ENCODE peak calls at places on chromosomes 3 and 15, in eight cellular contexts. One of them, this sample, is unnamed. For H3K9me3, the result is how much of the 10 kb centered on the place peaks cover.

GRCh38 chr3:195558602-195559001 is 15.5 kb upstream of the PPP1R2 start:
- DNase-seq in CD8-positive, alpha-beta T cell: no peak
- DNase-seq in PC-3: peak
- DNase-seq in astrocyte: no peak
- DNase-seq in MM.1S: peak
- DNase-seq in breast epithelium: no peak
- DNase-seq in cardiac muscle cell: peak
- DNase-seq in endothelial cell of umbilical vein: peak
- DNase-seq in this sample: no peak

GRCh38 chr15:82849556-82850241 is 40.3 kb downstream of the WHAMM start:
- DNase-seq in CD8-positive, alpha-beta T cell: no peak
- DNase-seq in PC-3: peak
- DNase-seq in astrocyte: peak
- DNase-seq in MM.1S: peak
- DNase-seq in breast epithelium: peak
- DNase-seq in cardiac muscle cell: peak
- DNase-seq in endothelial cell of umbilical vein: peak
- DNase-seq in this sample: no peak

GRCh38 chr3:116058844-116059243 is 386.4 kb downstream of the LSAMP start:
- DNase-seq in CD8-positive, alpha-beta T cell: no peak
- DNase-seq in PC-3: no peak
- DNase-seq in astrocyte: no peak
- DNase-seq in MM.1S: no peak
- DNase-seq in breast epithelium: no peak
- DNase-seq in cardiac muscle cell: no peak
- DNase-seq in endothelial cell of umbilical vein: no peak
- DNase-seq in this sample: no peak

GRCh38 chr3:66400381-66401156 is 100.3 kb downstream of the LRIG1 start:
- DNase-seq in CD8-positive, alpha-beta T cell: no peak
- DNase-seq in PC-3: no peak
- DNase-seq in astrocyte: no peak
- DNase-seq in MM.1S: no peak
- DNase-seq in breast epithelium: no peak
- DNase-seq in cardiac muscle cell: no peak
- DNase-seq in endothelial cell of umbilical vein: peak
- DNase-seq in this sample: no peak

GRCh38 chr3:126434931-126435411 is 40.3 kb downstream of the CFAP100 start:
- DNase-seq in CD8-positive, alpha-beta T cell: no peak
- DNase-seq in PC-3: no peak
- DNase-seq in astrocyte: no peak
- DNase-seq in MM.1S: no peak
- DNase-seq in breast epithelium: no peak
- DNase-seq in cardiac muscle cell: no peak
- DNase-seq in endothelial cell of umbilical vein: no peak
- DNase-seq in this sample: no peak

GRCh38 chr3:27596920-27597319 is 112.7 kb upstream of the SLC4A7 start:
- DNase-seq in CD8-positive, alpha-beta T cell: no peak
- DNase-seq in PC-3: peak
- DNase-seq in astrocyte: peak
- DNase-seq in MM.1S: no peak
- DNase-seq in breast epithelium: no peak
- DNase-seq in cardiac muscle cell: peak
- DNase-seq in endothelial cell of umbilical vein: peak
- DNase-seq in this sample: no peak

GRCh38 chr3:111595239-111595638 is at the start of gene ZBED2:
- DNase-seq in CD8-positive, alpha-beta T cell: no peak
- DNase-seq in PC-3: no peak
- DNase-seq in astrocyte: no peak
- DNase-seq in MM.1S: no peak
- DNase-seq in breast epithelium: no peak
- DNase-seq in cardiac muscle cell: no peak
- DNase-seq in endothelial cell of umbilical vein: no peak
- DNase-seq in this sample: no peak

GRCh38 chr3:65052101-65052500 is 364.3 kb upstream of the ADAMTS9 start:
- DNase-seq in CD8-positive, alpha-beta T cell: no peak
- DNase-seq in PC-3: no peak
- DNase-seq in astrocyte: peak
- DNase-seq in MM.1S: peak
- DNase-seq in breast epithelium: no peak
- DNase-seq in cardiac muscle cell: peak
- DNase-seq in endothelial cell of umbilical vein: no peak
- DNase-seq in this sample: no peak

GRCh38 chr3:16289144-16289889 is 24.3 kb downstream of the OXNAD1 start:
- DNase-seq in CD8-positive, alpha-beta T cell: no peak
- DNase-seq in PC-3: no peak
- DNase-seq in astrocyte: no peak
- DNase-seq in MM.1S: no peak
- DNase-seq in breast epithelium: no peak
- DNase-seq in cardiac muscle cell: no peak
- DNase-seq in endothelial cell of umbilical vein: no peak
- DNase-seq in this sample: no peak

DNA sequence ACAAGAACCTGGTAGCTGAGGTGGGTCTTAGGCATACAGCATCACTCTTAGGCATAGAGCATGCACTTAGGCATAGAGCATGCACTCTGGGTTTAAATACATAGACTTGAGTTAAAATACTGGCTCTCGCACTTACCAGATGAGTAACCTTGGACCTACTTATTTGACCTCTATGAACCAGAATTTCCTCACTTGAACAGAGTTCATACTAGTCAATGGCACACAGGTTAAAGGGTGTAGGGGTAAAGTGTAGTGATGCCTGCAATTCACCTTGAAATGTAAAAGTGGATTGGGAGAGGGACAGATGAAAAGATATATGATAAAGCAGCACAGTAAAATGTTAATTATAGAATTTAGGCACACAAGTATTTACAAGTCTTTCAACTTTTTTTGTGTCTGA is 1.6 kb downstream of the RUVBL1 start:
- DNase-seq in CD8-positive, alpha-beta T cell: no peak
- DNase-seq in PC-3: no peak
- DNase-seq in astrocyte: no peak
- DNase-seq in MM.1S: no peak
- DNase-seq in breast epithelium: no peak
- DNase-seq in cardiac muscle cell: no peak
- DNase-seq in endothelial cell of umbilical vein: no peak
- DNase-seq in this sample: no peak
- H3K4me3 ChIP-seq in CD8-positive, alpha-beta T cell: no peak
- H3K4me3 ChIP-seq in PC-3: peak
- H3K4me3 ChIP-seq in astrocyte: no peak
- H3K4me3 ChIP-seq in MM.1S: peak
- H3K4me3 ChIP-seq in breast epithelium: no peak
- H3K4me3 ChIP-seq in cardiac muscle cell: no peak
- H3K4me3 ChIP-seq in endothelial cell of umbilical vein: no peak
- H3K4me3 ChIP-seq in this sample: no peak

DNA sequence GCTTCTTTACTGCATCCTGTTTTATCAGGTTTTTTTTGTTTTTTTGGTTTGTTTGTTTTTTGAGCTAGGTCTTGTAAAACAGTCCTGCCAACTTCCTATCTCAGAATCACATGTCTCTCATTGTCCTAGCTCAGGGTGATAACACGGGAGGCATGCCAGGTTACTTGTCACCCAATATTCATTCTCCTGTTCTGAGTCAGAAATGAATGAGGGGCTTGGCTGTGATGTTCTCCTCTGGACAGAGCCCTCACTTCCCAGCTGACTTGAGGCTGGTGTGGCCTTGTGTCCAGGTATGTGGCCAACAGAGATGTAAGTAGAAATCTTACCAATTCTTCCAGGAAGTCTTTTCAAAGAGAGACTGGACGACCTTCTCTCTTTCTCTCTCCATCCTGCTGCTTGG is 317.0 kb downstream of the GABRB3 start:
- DNase-seq in CD8-positive, alpha-beta T cell: no peak
- DNase-seq in PC-3: no peak
- DNase-seq in astrocyte: no peak
- DNase-seq in MM.1S: no peak
- DNase-seq in breast epithelium: no peak
- DNase-seq in cardiac muscle cell: no peak
- DNase-seq in endothelial cell of umbilical vein: no peak
- DNase-seq in this sample: no peak
- H3K9me3 ChIP-seq in CD8-positive, alpha-beta T cell: under half
- H3K9me3 ChIP-seq in PC-3: under half
- H3K9me3 ChIP-seq in astrocyte: under half
- H3K9me3 ChIP-seq in MM.1S: under half
- H3K9me3 ChIP-seq in breast epithelium: under half
- H3K9me3 ChIP-seq in cardiac muscle cell: under half
- H3K9me3 ChIP-seq in endothelial cell of umbilical vein: under half
- H3K9me3 ChIP-seq in this sample: under half

GRCh38 chr3:118108769-118109168 is 925.9 kb downstream of the IGSF11 start:
- DNase-seq in CD8-positive, alpha-beta T cell: no peak
- DNase-seq in PC-3: peak
- DNase-seq in astrocyte: no peak
- DNase-seq in MM.1S: no peak
- DNase-seq in breast epithelium: no peak
- DNase-seq in cardiac muscle cell: no peak
- DNase-seq in endothelial cell of umbilical vein: no peak
- DNase-seq in this sample: no peak

GRCh38 chr3:118108176-118108575 is 926.5 kb downstream of the IGSF11 start:
- DNase-seq in CD8-positive, alpha-beta T cell: no peak
- DNase-seq in PC-3: no peak
- DNase-seq in astrocyte: no peak
- DNase-seq in MM.1S: no peak
- DNase-seq in breast epithelium: no peak
- DNase-seq in cardiac muscle cell: no peak
- DNase-seq in endothelial cell of umbilical vein: no peak
- DNase-seq in this sample: no peak

GRCh38 chr3:118110196-118110595 is 924.5 kb downstream of the IGSF11 start:
- DNase-seq in CD8-positive, alpha-beta T cell: no peak
- DNase-seq in PC-3: peak
- DNase-seq in astrocyte: peak
- DNase-seq in MM.1S: no peak
- DNase-seq in breast epithelium: no peak
- DNase-seq in cardiac muscle cell: no peak
- DNase-seq in endothelial cell of umbilical vein: no peak
- DNase-seq in this sample: no peak
- H3K27ac ChIP-seq in CD8-positive, alpha-beta T cell: no peak
- H3K27ac ChIP-seq in PC-3: no peak
- H3K27ac ChIP-seq in astrocyte: no peak
- H3K27ac ChIP-seq in MM.1S: no peak
- H3K27ac ChIP-seq in breast epithelium: no peak
- H3K27ac ChIP-seq in cardiac muscle cell: no peak
- H3K27ac ChIP-seq in endothelial cell of umbilical vein: no peak
- H3K27ac ChIP-seq in this sample: no peak

DNA sequence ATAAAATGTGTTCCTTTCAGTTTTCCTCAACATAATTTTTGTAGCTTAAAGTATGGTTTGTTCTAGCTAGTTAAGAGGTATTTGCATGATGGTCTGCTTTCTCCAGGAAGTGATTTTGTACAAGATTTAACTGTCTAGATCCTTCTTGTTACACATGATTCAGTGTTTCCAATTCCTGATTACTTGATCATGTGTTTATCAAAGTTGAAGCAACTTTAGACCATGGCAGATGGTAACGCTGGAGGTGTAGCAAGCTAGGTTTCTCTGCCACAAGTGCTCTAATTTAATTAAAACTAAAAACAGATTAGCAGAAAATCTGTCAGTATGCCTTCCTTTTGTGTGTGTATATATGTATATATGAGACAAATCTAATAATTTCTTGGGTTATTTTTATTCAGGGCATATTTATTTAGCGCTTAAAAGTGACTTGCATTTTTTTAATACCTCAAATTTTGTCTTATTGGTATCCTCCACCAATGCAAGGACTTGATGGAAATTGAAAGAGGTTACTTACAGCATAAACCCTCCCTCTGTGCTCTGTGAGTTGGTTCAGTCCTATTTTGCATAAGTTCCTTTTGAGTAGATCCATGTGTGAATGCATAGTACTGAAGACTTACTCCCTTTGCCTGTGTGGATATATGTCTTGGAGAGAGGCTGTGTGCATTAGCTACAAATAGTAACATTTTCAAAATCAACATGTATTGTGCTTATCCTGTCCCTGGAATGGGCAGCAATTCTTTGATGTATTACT is 157.3 kb upstream of the CGNL1 start:
- DNase-seq in CD8-positive, alpha-beta T cell: no peak
- DNase-seq in PC-3: no peak
- DNase-seq in astrocyte: peak
- DNase-seq in MM.1S: no peak
- DNase-seq in breast epithelium: no peak
- DNase-seq in cardiac muscle cell: peak
- DNase-seq in endothelial cell of umbilical vein: peak
- DNase-seq in this sample: no peak
- H3K4me3 ChIP-seq in CD8-positive, alpha-beta T cell: no peak
- H3K4me3 ChIP-seq in PC-3: no peak
- H3K4me3 ChIP-seq in astrocyte: peak
- H3K4me3 ChIP-seq in MM.1S: no peak
- H3K4me3 ChIP-seq in breast epithelium: no peak
- H3K4me3 ChIP-seq in cardiac muscle cell: no peak
- H3K4me3 ChIP-seq in endothelial cell of umbilical vein: no peak
- H3K4me3 ChIP-seq in this sample: no peak

DNA sequence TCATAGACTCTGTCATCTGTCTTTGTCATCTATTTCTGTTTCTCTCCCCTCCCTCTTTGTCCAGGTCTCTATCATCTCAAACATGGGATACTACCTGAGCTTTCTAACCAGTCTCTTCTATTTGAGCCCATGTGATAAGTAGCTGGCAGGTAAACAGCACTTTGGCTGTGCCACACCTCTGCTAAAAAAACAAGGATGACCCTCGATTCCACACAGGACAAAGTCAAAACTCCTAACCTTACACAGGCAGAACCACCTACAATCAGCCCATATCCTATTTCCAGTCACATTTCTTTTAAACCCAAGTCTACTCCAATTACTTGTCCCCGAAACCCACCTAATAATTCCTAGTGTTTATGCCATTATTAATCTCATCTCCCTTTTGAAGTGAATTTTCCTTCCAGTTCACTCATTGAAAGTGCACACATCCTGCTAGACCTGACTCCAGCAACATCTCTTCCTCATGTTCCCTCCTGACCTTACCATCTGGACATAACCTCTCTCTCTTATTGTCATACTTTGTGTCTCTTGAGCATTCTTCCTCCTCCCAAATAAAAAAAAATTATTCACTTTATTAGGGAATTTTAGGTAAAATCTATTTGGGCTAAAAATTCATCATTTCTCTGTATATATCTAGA is 256.1 kb upstream of the ONECUT1 start:
- DNase-seq in CD8-positive, alpha-beta T cell: no peak
- DNase-seq in PC-3: no peak
- DNase-seq in astrocyte: no peak
- DNase-seq in MM.1S: no peak
- DNase-seq in breast epithelium: no peak
- DNase-seq in cardiac muscle cell: no peak
- DNase-seq in endothelial cell of umbilical vein: no peak
- DNase-seq in this sample: no peak
- H3K9me3 ChIP-seq in CD8-positive, alpha-beta T cell: under half
- H3K9me3 ChIP-seq in PC-3: under half
- H3K9me3 ChIP-seq in astrocyte: under half
- H3K9me3 ChIP-seq in MM.1S: under half
- H3K9me3 ChIP-seq in breast epithelium: under half
- H3K9me3 ChIP-seq in cardiac muscle cell: under half
- H3K9me3 ChIP-seq in endothelial cell of umbilical vein: under half
- H3K9me3 ChIP-seq in this sample: under half

This sample was measured in effector memory CD4-positive, alpha-beta T cell.